ENCODE peak calls at places on chromosomes 3 and 15, in seven cellular contexts. One of them, this sample, is unnamed.

GRCh38 chr3:13015286-13016082 is 57.7 kb downstream of the IQSEC1 start:
- DNase-seq in PC-3: no peak
- DNase-seq in sigmoid colon: peak; percentile 70
- DNase-seq in WTC11: no peak
- DNase-seq in MM.1S: peak; percentile 69
- DNase-seq in transverse colon: peak; percentile 63
- DNase-seq in foreskin keratinocyte: no peak
- DNase-seq in this sample: no peak

GRCh38 chr15:78638658-78639314 is 2.2 kb downstream of the CHRNB4 start:
- DNase-seq in WTC11: peak; percentile 91
- DNase-seq in PC-3: peak; percentile 74
- DNase-seq in foreskin keratinocyte: no peak
- DNase-seq in MM.1S: peak; percentile 59
- DNase-seq in sigmoid colon: no peak
- DNase-seq in transverse colon: peak; percentile 53
- DNase-seq in this sample: no peak

GRCh38 chr3:18114894-18115293 is 310.2 kb downstream of the SATB1 start:
- DNase-seq in transverse colon: no peak
- DNase-seq in MM.1S: no peak
- DNase-seq in PC-3: no peak
- DNase-seq in sigmoid colon: no peak
- DNase-seq in foreskin keratinocyte: peak; percentile 66
- DNase-seq in WTC11: no peak
- DNase-seq in this sample: no peak

GRCh38 chr3:177893321-177893720 is 642.9 kb upstream of the KCNMB2 start:
- DNase-seq in PC-3: peak; percentile 8
- DNase-seq in WTC11: no peak
- DNase-seq in MM.1S: no peak
- DNase-seq in transverse colon: no peak
- DNase-seq in foreskin keratinocyte: no peak
- DNase-seq in sigmoid colon: no peak
- DNase-seq in this sample: no peak

GRCh38 chr3:8887435-8888295 is 75.6 kb downstream of the RAD18 start:
- DNase-seq in PC-3: no peak
- DNase-seq in transverse colon: no peak
- DNase-seq in WTC11: no peak
- DNase-seq in sigmoid colon: no peak
- DNase-seq in MM.1S: no peak
- DNase-seq in foreskin keratinocyte: no peak
- DNase-seq in this sample: no peak

GRCh38 chr15:78993257-78993930 is 48.5 kb upstream of the CTSH start:
- DNase-seq in PC-3: no peak
- DNase-seq in WTC11: no peak
- DNase-seq in foreskin keratinocyte: no peak
- DNase-seq in transverse colon: no peak
- DNase-seq in MM.1S: no peak
- DNase-seq in sigmoid colon: no peak
- DNase-seq in this sample: no peak

GRCh38 chr3:177256991-177257390 is 59.7 kb upstream of the TBL1XR1 start:
- DNase-seq in PC-3: no peak
- DNase-seq in MM.1S: no peak
- DNase-seq in sigmoid colon: no peak
- DNase-seq in transverse colon: no peak
- DNase-seq in WTC11: no peak
- DNase-seq in foreskin keratinocyte: no peak
- DNase-seq in this sample: no peak

GRCh38 chr15:52005748-52006701 is 13.0 kb upstream of the MAPK6 start:
- DNase-seq in foreskin keratinocyte: no peak
- DNase-seq in sigmoid colon: no peak
- DNase-seq in PC-3: peak; percentile 62
- DNase-seq in WTC11: no peak
- DNase-seq in transverse colon: no peak
- DNase-seq in MM.1S: peak; percentile 54
- DNase-seq in this sample: no peak

GRCh38 chr3:110654820-110655522 is 416.6 kb upstream of the NECTIN3 start:
- DNase-seq in foreskin keratinocyte: no peak
- DNase-seq in PC-3: no peak
- DNase-seq in transverse colon: no peak
- DNase-seq in sigmoid colon: no peak
- DNase-seq in MM.1S: no peak
- DNase-seq in WTC11: no peak
- DNase-seq in this sample: no peak

GRCh38 chr15:83973816-83974215 is 261.8 kb upstream of the GOLGA6L4 start:
- DNase-seq in sigmoid colon: no peak
- DNase-seq in MM.1S: no peak
- DNase-seq in WTC11: no peak
- DNase-seq in foreskin keratinocyte: no peak
- DNase-seq in transverse colon: no peak
- DNase-seq in PC-3: peak; percentile 30
- DNase-seq in this sample: no peak

GRCh38 chr3:8681349-8681748 is 36.8 kb upstream of the SSUH2 start:
- DNase-seq in sigmoid colon: no peak
- DNase-seq in foreskin keratinocyte: no peak
- DNase-seq in PC-3: no peak
- DNase-seq in MM.1S: no peak
- DNase-seq in WTC11: no peak
- DNase-seq in transverse colon: no peak
- DNase-seq in this sample: no peak

GRCh38 chr3:76731471-76731870 is 308.4 kb upstream of the ROBO2 start:
- DNase-seq in MM.1S: no peak
- DNase-seq in WTC11: no peak
- DNase-seq in foreskin keratinocyte: no peak
- DNase-seq in transverse colon: no peak
- DNase-seq in PC-3: no peak
- DNase-seq in sigmoid colon: no peak
- DNase-seq in this sample: no peak

GRCh38 chr15:99016680-99017321 is 9.2 kb upstream of the PGPEP1L start:
- DNase-seq in transverse colon: no peak
- DNase-seq in foreskin keratinocyte: peak; percentile 40
- DNase-seq in MM.1S: no peak
- DNase-seq in sigmoid colon: no peak
- DNase-seq in PC-3: peak; percentile 82
- DNase-seq in WTC11: no peak
- DNase-seq in this sample: no peak

GRCh38 chr15:79858469-79858868 is 38.3 kb downstream of the MTHFS start:
- DNase-seq in foreskin keratinocyte: no peak
- DNase-seq in WTC11: no peak
- DNase-seq in MM.1S: no peak
- DNase-seq in sigmoid colon: no peak
- DNase-seq in PC-3: peak; percentile 12
- DNase-seq in transverse colon: no peak
- DNase-seq in this sample: no peak

GRCh38 chr3:26236511-26236910 is 386.1 kb upstream of the LRRC3B start:
- DNase-seq in WTC11: no peak
- DNase-seq in foreskin keratinocyte: no peak
- DNase-seq in sigmoid colon: no peak
- DNase-seq in PC-3: no peak
- DNase-seq in transverse colon: no peak
- DNase-seq in MM.1S: no peak
- DNase-seq in this sample: no peak

GRCh38 chr3:143751643-143752178 is 96.6 kb downstream of the SLC9A9 start:
- DNase-seq in WTC11: no peak
- DNase-seq in MM.1S: no peak
- DNase-seq in foreskin keratinocyte: no peak
- DNase-seq in transverse colon: no peak
- DNase-seq in sigmoid colon: no peak
- DNase-seq in PC-3: no peak
- DNase-seq in this sample: no peak

GRCh38 chr15:57654136-57654845 is 52.2 kb upstream of the POLR2M start:
- DNase-seq in MM.1S: no peak
- DNase-seq in transverse colon: no peak
- DNase-seq in sigmoid colon: no peak
- DNase-seq in PC-3: no peak
- DNase-seq in WTC11: no peak
- DNase-seq in foreskin keratinocyte: no peak
- DNase-seq in this sample: no peak

GRCh38 chr3:24583004-24583403 is 88.4 kb upstream of the THRB start:
- DNase-seq in MM.1S: no peak
- DNase-seq in foreskin keratinocyte: no peak
- DNase-seq in sigmoid colon: no peak
- DNase-seq in transverse colon: no peak
- DNase-seq in WTC11: no peak
- DNase-seq in PC-3: peak; percentile 60
- DNase-seq in this sample: no peak
- TF ChIP-seq CTCF in MM.1S: no peak
- TF ChIP-seq CTCF in foreskin keratinocyte: peak; percentile 63
- TF ChIP-seq CTCF in sigmoid colon: no peak
- TF ChIP-seq CTCF in transverse colon: peak; percentile 36
- TF ChIP-seq CTCF in WTC11: no peak
- TF ChIP-seq CTCF in PC-3: peak; percentile 73
- TF ChIP-seq CTCF in this sample: no peak

DNA sequence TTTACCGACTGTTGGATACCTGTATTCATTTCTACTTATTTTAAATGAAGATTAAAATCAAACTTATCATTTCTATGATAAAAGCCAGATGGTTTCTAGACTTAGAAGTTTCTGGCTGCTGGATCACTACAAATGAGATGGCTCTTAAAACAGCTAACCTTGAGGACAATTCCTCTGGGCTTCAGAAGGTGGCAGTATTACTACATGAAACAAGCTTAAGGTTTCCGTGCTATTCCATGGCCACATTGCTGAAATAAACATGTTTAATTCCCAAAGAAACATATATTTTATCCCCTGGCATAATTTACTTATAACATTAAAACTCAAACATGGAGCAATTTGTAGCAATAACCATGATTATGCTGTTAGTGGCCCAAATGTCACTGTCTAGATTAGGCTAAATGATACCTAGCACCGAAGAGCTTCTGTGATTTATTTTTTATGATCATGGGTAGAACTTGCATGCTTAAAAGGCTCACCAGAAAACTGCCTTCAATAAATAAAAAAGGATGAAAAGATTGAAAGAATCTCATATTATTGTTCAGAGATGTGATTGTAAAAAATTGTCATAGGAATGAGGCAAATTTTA is 204.0 kb upstream of the NANOGP8 start:
- DNase-seq in MM.1S: peak; percentile 30
- DNase-seq in WTC11: no peak
- DNase-seq in PC-3: peak; percentile 74
- DNase-seq in transverse colon: no peak
- DNase-seq in foreskin keratinocyte: no peak
- DNase-seq in sigmoid colon: no peak
- DNase-seq in this sample: no peak
- TF ChIP-seq CTCF in MM.1S: peak; percentile 77
- TF ChIP-seq CTCF in WTC11: peak; percentile 57
- TF ChIP-seq CTCF in PC-3: peak; percentile 92
- TF ChIP-seq CTCF in transverse colon: peak; percentile 77
- TF ChIP-seq CTCF in foreskin keratinocyte: peak; percentile 93
- TF ChIP-seq CTCF in sigmoid colon: peak; percentile 63
- TF ChIP-seq CTCF in this sample: peak; percentile 23

GRCh38 chr15:72338617-72339321 is 18.8 kb upstream of the CELF6 start:
- DNase-seq in MM.1S: no peak
- DNase-seq in PC-3: peak; percentile 2
- DNase-seq in foreskin keratinocyte: no peak
- DNase-seq in transverse colon: no peak
- DNase-seq in sigmoid colon: peak; percentile 77
- DNase-seq in WTC11: no peak
- DNase-seq in this sample: no peak

GRCh38 chr15:72342385-72342784 is 22.4 kb upstream of the CELF6 start:
- DNase-seq in transverse colon: peak; percentile 22
- DNase-seq in sigmoid colon: no peak
- DNase-seq in WTC11: peak; percentile 82
- DNase-seq in PC-3: peak; percentile 70
- DNase-seq in MM.1S: no peak
- DNase-seq in foreskin keratinocyte: no peak
- DNase-seq in this sample: no peak

GRCh38 chr15:72340366-72340765 is 20.4 kb upstream of the CELF6 start:
- DNase-seq in foreskin keratinocyte: no peak
- DNase-seq in transverse colon: no peak
- DNase-seq in MM.1S: no peak
- DNase-seq in WTC11: no peak
- DNase-seq in sigmoid colon: no peak
- DNase-seq in PC-3: no peak
- DNase-seq in this sample: no peak

GRCh38 chr15:72339777-72340177 is 19.8 kb upstream of the CELF6 start:
- DNase-seq in MM.1S: no peak
- DNase-seq in sigmoid colon: no peak
- DNase-seq in foreskin keratinocyte: peak; percentile 24
- DNase-seq in WTC11: no peak
- DNase-seq in transverse colon: no peak
- DNase-seq in PC-3: peak; percentile 73
- DNase-seq in this sample: no peak

GRCh38 chr15:72341361-72341760 is 21.4 kb upstream of the CELF6 start:
- DNase-seq in transverse colon: no peak
- DNase-seq in PC-3: peak; percentile 51
- DNase-seq in foreskin keratinocyte: no peak
- DNase-seq in WTC11: peak; percentile 80
- DNase-seq in sigmoid colon: no peak
- DNase-seq in MM.1S: no peak
- DNase-seq in this sample: no peak
- TF ChIP-seq CTCF in transverse colon: no peak
- TF ChIP-seq CTCF in PC-3: peak; percentile 58
- TF ChIP-seq CTCF in foreskin keratinocyte: peak; percentile 42
- TF ChIP-seq CTCF in WTC11: peak; percentile 41
- TF ChIP-seq CTCF in sigmoid colon: no peak
- TF ChIP-seq CTCF in MM.1S: no peak
- TF ChIP-seq CTCF in this sample: no peak

DNA sequence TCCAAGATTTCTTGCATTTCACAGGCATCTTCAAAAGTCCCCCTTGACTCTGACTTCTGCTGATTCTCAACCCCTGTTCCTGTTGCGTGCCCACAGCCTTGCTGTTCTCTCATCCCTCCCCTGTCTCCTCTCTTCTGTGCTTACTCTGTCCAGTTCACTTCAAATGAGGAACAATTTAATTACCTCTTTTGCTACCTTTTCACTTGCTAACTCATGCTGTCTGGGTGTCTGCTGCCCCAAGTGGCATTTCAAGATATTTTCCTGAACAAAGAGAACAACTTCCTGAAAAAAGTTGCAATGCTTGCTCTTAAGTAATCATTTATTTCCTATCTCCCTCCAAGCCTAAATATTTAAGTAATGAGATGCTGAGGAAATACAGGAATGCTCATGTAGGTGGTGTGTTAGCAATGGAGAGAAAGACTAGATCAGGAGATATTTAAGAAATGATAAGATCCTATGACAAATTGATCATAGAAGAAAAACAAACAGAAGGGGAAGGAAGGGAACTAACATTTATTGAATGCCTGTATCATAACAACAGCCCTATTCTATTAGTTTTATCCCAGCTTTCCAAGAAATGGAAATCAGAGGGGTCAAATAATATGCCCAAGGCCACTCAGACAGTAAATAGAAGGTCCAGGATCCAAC is 42.2 kb downstream of the SV2B start:
- DNase-seq in PC-3: peak; percentile 31
- DNase-seq in sigmoid colon: no peak
- DNase-seq in foreskin keratinocyte: no peak
- DNase-seq in transverse colon: no peak
- DNase-seq in MM.1S: peak; percentile 32
- DNase-seq in WTC11: no peak
- DNase-seq in this sample: no peak
- TF ChIP-seq CTCF in PC-3: peak; percentile 61
- TF ChIP-seq CTCF in sigmoid colon: no peak
- TF ChIP-seq CTCF in foreskin keratinocyte: peak; percentile 54
- TF ChIP-seq CTCF in transverse colon: no peak
- TF ChIP-seq CTCF in MM.1S: peak; percentile 69
- TF ChIP-seq CTCF in WTC11: peak; percentile 20
- TF ChIP-seq CTCF in this sample: peak; percentile 30

GRCh38 chr3:150183619-150184425 is 213.1 kb upstream of the PFN2 start:
- DNase-seq in MM.1S: peak; percentile 73
- DNase-seq in sigmoid colon: peak; percentile 84
- DNase-seq in foreskin keratinocyte: peak; percentile 32
- DNase-seq in transverse colon: peak; percentile 53
- DNase-seq in PC-3: peak; percentile 86
- DNase-seq in WTC11: peak; percentile 72
- DNase-seq in this sample: peak; percentile 81
- TF ChIP-seq CTCF in MM.1S: peak; percentile 68
- TF ChIP-seq CTCF in sigmoid colon: peak; percentile 54
- TF ChIP-seq CTCF in foreskin keratinocyte: peak; percentile 87
- TF ChIP-seq CTCF in transverse colon: peak; percentile 46
- TF ChIP-seq CTCF in PC-3: peak; percentile 92
- TF ChIP-seq CTCF in WTC11: no peak
- TF ChIP-seq CTCF in this sample: peak; percentile 27

This sample was measured in suprapubic skin.